ENCODE peak calls at places on chromosomes 13 and 19, in eight cellular contexts. F is SK-N-MC, G is SK-N-SH, O is HCT116, J is H1, B is HepG2, W is K562, C is GM12878. S is an unnamed sample.

GRCh38 chr19:56309511-56310185 is 5.0 kb downstream of the ZSCAN5A start:
- DNase-seq in F (no peak), G (peak), O (peak), J (peak), B (peak), W (peak), C (no peak), S (peak)

GRCh38 chr13:112854321-112854720 is 114.7 kb upstream of the MCF2L start:
- DNase-seq in F (no peak), G (no peak), O (no peak), J (no peak), B (no peak), W (no peak), C (no peak), S (no peak)

GRCh38 chr13:76027131-76027530 is 391.0 kb downstream of the LMO7 start:
- DNase-seq in F (no peak), G (no peak), O (no peak), J (no peak), B (no peak), W (no peak), C (no peak), S (no peak)

GRCh38 chr19:22882797-22883196 is 50.7 kb downstream of the ZNF723 start:
- DNase-seq in F (no peak), G (peak), O (peak), J (no peak), B (peak), W (peak), C (no peak), S (peak)

GRCh38 chr19:34482380-34483250 is 1.1 kb downstream of the WTIP start:
- DNase-seq in F (no peak), G (peak), O (no peak), J (no peak), B (no peak), W (no peak), C (no peak), S (peak)

GRCh38 chr13:113044431-113045114 is 61.0 kb upstream of the F7 start:
- DNase-seq in F (no peak), G (no peak), O (no peak), J (no peak), B (no peak), W (no peak), C (no peak), S (no peak)

GRCh38 chr13:114140131-114140908 is 7.9 kb upstream of the RASA3 start:
- DNase-seq in F (no peak), G (no peak), O (no peak), J (no peak), B (no peak), W (no peak), C (no peak), S (no peak)

GRCh38 chr13:30748717-30749116 is 13.4 kb downstream of the ALOX5AP start:
- DNase-seq in F (no peak), G (no peak), O (no peak), J (no peak), B (no peak), W (no peak), C (no peak), S (no peak)

GRCh38 chr19:30653646-30654386 is 281.6 kb downstream of the ZNF536 start:
- DNase-seq in F (no peak), G (no peak), O (no peak), J (no peak), B (no peak), W (no peak), C (no peak), S (no peak)

GRCh38 chr19:18091217-18091608 is 4.5 kb upstream of the IL12RB1 start:
- DNase-seq in F (no peak), G (no peak), O (no peak), J (no peak), B (no peak), W (peak), C (peak), S (no peak)
- TF ChIP-seq POLR2AphosphoS5 in F (no peak), G (no peak), O (no peak), J (no peak), B (no peak), W (no peak), C (peak), S (no peak)

GRCh38 chr13:40124648-40125045 is 469.2 kb downstream of the COG6 start:
- DNase-seq in F (no peak), G (no peak), O (no peak), J (no peak), B (no peak), W (no peak), C (no peak), S (no peak)
- H3K9ac ChIP-seq in F (no peak), G (no peak), O (no peak), J (no peak), B (no peak), W (no peak), C (no peak), S (no peak)

GRCh38 chr19:16068696-16069259 is 7.5 kb upstream of the TPM4 start:
- DNase-seq in F (no peak), G (no peak), O (no peak), J (no peak), B (no peak), W (no peak), C (no peak), S (peak)
- TF ChIP-seq POLR2AphosphoS5 in F (no peak), G (no peak), O (no peak), J (no peak), B (no peak), W (no peak), C (no peak), S (no peak)

GRCh38 chr13:101309014-101309619 is 107.2 kb downstream of the NALCN start:
- DNase-seq in F (no peak), G (no peak), O (no peak), J (no peak), B (no peak), W (no peak), C (no peak), S (no peak)
- H3K9ac ChIP-seq in F (no peak), G (no peak), O (no peak), J (no peak), B (no peak), W (no peak), C (no peak), S (no peak)

DNA sequence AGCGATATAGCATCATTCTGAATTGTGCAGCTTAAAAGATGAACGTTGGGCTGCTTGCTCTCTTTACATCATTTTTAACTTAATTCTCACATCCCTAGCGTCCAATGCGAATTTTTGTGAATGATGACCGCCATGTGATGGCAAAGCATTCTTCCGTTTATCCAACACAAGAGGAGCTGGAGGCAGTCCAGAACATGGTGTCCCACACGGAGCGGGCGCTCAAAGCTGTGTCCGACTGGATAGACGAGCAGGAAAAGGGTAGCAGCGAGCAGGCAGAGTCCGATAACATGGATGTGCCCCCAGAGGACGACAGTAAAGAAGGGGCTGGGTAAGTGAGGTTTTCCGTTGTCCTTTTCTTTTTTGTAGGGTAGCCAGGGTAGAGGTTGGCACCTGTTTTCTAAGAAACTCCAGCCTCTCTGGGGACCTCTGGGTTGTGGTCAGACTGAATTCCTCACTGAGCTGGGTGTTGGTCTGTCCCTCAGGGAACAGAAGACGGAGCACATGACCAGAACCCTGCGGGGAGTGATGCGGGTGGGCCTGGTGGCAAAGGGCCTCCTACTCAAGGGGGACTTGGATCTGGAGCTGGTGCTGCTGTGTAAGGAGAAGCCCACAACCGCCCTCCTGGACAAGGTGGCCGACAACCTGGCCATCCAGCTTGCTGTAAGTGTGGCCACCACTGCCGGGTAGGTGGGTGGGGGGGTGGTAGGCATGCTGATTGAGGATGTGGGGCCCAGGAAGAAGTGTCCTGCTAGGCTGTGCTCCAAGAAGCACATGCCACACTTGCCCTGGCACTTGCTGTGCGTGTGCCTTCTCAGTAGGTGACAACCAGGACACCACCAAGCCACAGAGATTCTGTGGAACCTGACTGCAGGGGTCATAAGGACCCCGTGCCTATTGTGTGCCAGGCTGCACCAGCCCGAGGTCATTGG is 17.0 kb downstream of the ILF3 start:
- DNase-seq in F (no peak), G (no peak), O (no peak), J (no peak), B (no peak), W (no peak), C (no peak), S (no peak)
- TF ChIP-seq POLR2AphosphoS5 in F (no peak), G (no peak), O (no peak), J (peak), B (no peak), W (no peak), C (peak), S (peak)

DNA sequence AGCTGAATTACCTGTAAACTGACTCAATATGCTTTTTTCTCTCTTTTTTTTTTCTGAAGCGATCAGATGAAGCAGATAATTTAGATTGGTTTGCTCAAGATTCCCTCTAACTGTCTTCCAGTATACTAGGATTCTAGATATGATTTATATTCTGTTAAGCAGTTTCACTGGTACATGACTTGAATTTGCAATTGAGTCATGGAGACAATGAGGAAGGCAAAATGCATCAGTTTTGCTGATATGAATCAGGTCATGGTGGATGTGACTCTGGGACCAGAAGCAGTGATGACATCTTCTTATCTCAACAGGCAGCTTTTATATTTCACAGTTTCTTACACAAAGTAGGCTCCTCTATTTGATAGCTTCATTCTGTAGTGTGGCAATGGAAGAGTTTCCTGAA is 703.3 kb downstream of the SLITRK6 start:
- DNase-seq in F (no peak), G (peak), O (no peak), J (no peak), B (no peak), W (no peak), C (no peak), S (no peak)
- H3K9ac ChIP-seq in F (no peak), G (no peak), O (no peak), J (no peak), B (no peak), W (no peak), C (no peak), S (no peak)

DNA sequence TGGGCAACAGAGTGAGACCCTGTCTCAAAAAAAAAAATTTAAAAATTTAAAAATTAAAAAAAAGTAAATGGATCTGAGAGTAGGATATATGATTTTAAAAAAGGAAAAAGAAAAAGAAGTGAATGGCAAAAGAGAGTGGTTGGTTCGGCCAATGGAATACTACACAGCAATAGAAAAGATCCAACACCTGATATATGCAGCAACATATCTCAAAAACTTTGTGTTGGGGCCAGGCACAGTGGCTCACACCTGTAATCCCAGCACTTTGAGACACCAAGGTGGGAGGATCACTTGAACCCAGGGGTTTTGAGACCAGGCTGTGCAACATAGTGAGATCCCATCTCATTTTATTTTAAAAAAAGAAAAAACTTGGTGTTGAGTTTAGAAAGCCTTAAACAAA is 1.4 kb upstream of the LYPD3 start:
- DNase-seq in F (no peak), G (no peak), O (no peak), J (no peak), B (no peak), W (no peak), C (no peak), S (no peak)
- TF ChIP-seq POLR2AphosphoS5 in F (no peak), G (no peak), O (no peak), J (no peak), B (no peak), W (no peak), C (no peak), S (no peak)

DNA sequence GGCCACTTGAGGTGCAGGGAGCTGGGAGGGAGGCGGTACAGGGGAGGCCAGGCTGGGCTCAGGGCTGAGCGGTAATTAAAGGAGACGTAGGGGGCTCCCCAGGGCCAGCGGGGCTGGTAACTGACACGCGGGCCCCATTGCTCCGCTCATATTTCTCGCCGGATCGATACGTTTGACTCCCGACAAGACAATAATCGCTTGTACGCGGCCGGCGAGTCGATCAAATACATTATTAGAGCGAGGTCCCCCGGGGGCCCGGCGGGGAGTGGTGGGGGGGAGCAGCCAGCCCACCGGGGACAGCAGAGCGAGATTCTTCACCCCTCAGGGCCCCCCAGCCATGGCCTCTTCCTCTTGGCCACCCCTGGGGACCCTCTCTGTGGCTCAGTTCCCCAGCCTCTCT is 2.4 kb upstream of the POU2F2 start:
- DNase-seq in F (no peak), G (no peak), O (no peak), J (no peak), B (no peak), W (no peak), C (no peak), S (no peak)
- H3K9ac ChIP-seq in F (no peak), G (no peak), O (no peak), J (no peak), B (no peak), W (no peak), C (no peak), S (no peak)